ENCODE peak calls at places on chromosomes 5 and 9, in five cellular contexts. One of them, this sample, is unnamed.

GRCh38 chr5:110386782-110387181 is 339.7 kb downstream of the TMEM232 start:
- DNase-seq in pons: peak
- DNase-seq in amniotic stem cell: peak
- DNase-seq in neural progenitor cell: no peak
- DNase-seq in EH: peak
- DNase-seq in this sample: no peak

GRCh38 chr5:171867786-171868185 is 82.2 kb downstream of the SMIM23 start:
- DNase-seq in neural progenitor cell: no peak
- DNase-seq in amniotic stem cell: no peak
- DNase-seq in pons: no peak
- DNase-seq in EH: peak
- DNase-seq in this sample: no peak

GRCh38 chr5:98110791-98111190 is 662.7 kb upstream of the RGMB start:
- DNase-seq in EH: peak
- DNase-seq in neural progenitor cell: no peak
- DNase-seq in amniotic stem cell: no peak
- DNase-seq in pons: no peak
- DNase-seq in this sample: no peak

GRCh38 chr5:98769006-98769255 is 4.5 kb upstream of the RGMB start:
- DNase-seq in neural progenitor cell: peak
- DNase-seq in amniotic stem cell: no peak
- DNase-seq in EH: no peak
- DNase-seq in pons: no peak
- DNase-seq in this sample: peak

GRCh38 chr5:90949469-90950358 is 391.1 kb downstream of the ADGRV1 start:
- DNase-seq in EH: no peak
- DNase-seq in neural progenitor cell: no peak
- DNase-seq in amniotic stem cell: no peak
- DNase-seq in pons: no peak
- DNase-seq in this sample: no peak

GRCh38 chr5:135156337-135156714 is 122.3 kb upstream of the PITX1 start:
- DNase-seq in neural progenitor cell: no peak
- DNase-seq in pons: no peak
- DNase-seq in EH: no peak
- DNase-seq in amniotic stem cell: no peak
- DNase-seq in this sample: no peak

GRCh38 chr5:134226441-134227192 is 744 bp upstream of the PPP2CA start:
- DNase-seq in neural progenitor cell: no peak
- DNase-seq in amniotic stem cell: no peak
- DNase-seq in EH: peak
- DNase-seq in pons: no peak
- DNase-seq in this sample: no peak

GRCh38 chr9:17425379-17425778 is 153.5 kb upstream of the SH3GL2 start:
- DNase-seq in EH: no peak
- DNase-seq in amniotic stem cell: no peak
- DNase-seq in neural progenitor cell: no peak
- DNase-seq in pons: no peak
- DNase-seq in this sample: no peak

This sample was measured in HEK293T.